ENCODE peak calls at places on chromosomes 5 and 9, in eight cellular contexts. G, U, Q, E, P, Y, F and A are unnamed samples.

GRCh38 chr9:114301798-114302565 is 20.9 kb upstream of the ORM1 start:
- DNase-seq in G (peak; percentile 24), U (peak; percentile 8), Q (no peak), E (no peak), P (no peak), Y (peak; percentile 66), F (no peak), A (no peak)

GRCh38 chr5:169295241-169295747 is 5.6 kb downstream of the SLIT3 start:
- DNase-seq in G (no peak), U (no peak), Q (no peak), E (no peak), P (no peak), Y (no peak), F (no peak), A (no peak)

GRCh38 chr5:127602481-127602880 is 46.4 kb upstream of the CTXN3 start:
- DNase-seq in G (no peak), U (no peak), Q (no peak), E (peak; percentile 14), P (no peak), Y (no peak), F (no peak), A (no peak)

GRCh38 chr9:14131353-14132088 is 182.4 kb downstream of the NFIB start:
- DNase-seq in G (no peak), U (no peak), Q (no peak), E (no peak), P (no peak), Y (no peak), F (peak; percentile 67), A (no peak)

GRCh38 chr5:175861337-175862130 is 9.8 kb upstream of the CPLX2 start:
- DNase-seq in G (no peak), U (no peak), Q (no peak), E (peak; percentile 96), P (no peak), Y (no peak), F (no peak), A (no peak)

GRCh38 chr9:21836437-21837161 is 34.2 kb downstream of the MTAP start:
- DNase-seq in G (no peak), U (no peak), Q (no peak), E (no peak), P (peak; percentile 100), Y (no peak), F (no peak), A (peak; percentile 49)

GRCh38 chr5:58066557-58066956 is 393.3 kb downstream of the PLK2 start:
- DNase-seq in G (no peak), U (no peak), Q (no peak), E (no peak), P (no peak), Y (no peak), F (no peak), A (no peak)

GRCh38 chr9:6716766-6717165 is 41.0 kb upstream of the KDM4C start:
- DNase-seq in G (no peak), U (no peak), Q (no peak), E (no peak), P (no peak), Y (no peak), F (no peak), A (no peak)

GRCh38 chr9:134366223-134367031 is 40.2 kb downstream of the RXRA start:
- DNase-seq in G (peak; percentile 91), U (peak; percentile 93), Q (peak; percentile 37), E (peak; percentile 81), P (peak; percentile 83), Y (peak; percentile 96), F (peak; percentile 94), A (peak; percentile 92)

GRCh38 chr5:160747963-160748362 is 104.0 kb downstream of the ATP10B start:
- DNase-seq in G (no peak), U (no peak), Q (no peak), E (no peak), P (no peak), Y (no peak), F (no peak), A (no peak)

GRCh38 chr9:118362596-118362995 is 658.4 kb downstream of the TLR4 start:
- DNase-seq in G (no peak), U (no peak), Q (no peak), E (no peak), P (no peak), Y (no peak), F (no peak), A (no peak)

GRCh38 chr5:34411470-34412346 is 244.4 kb upstream of the RAI14 start:
- DNase-seq in G (no peak), U (no peak), Q (no peak), E (no peak), P (peak; percentile 47), Y (no peak), F (no peak), A (peak; percentile 13)

GRCh38 chr9:134872482-134873231 is 8.0 kb upstream of the FCN2 start:
- DNase-seq in G (no peak), U (no peak), Q (no peak), E (no peak), P (no peak), Y (peak; percentile 34), F (no peak), A (no peak)

GRCh38 chr9:136244116-136244775 is 1.4 kb downstream of the QSOX2 start:
- DNase-seq in G (no peak), U (no peak), Q (no peak), E (no peak), P (no peak), Y (no peak), F (no peak), A (no peak)

GRCh38 chr5:16345454-16345853 is 120.1 kb downstream of the ZNF622 start:
- DNase-seq in G (no peak), U (no peak), Q (no peak), E (no peak), P (no peak), Y (no peak), F (peak; percentile 23), A (no peak)

GRCh38 chr5:109905906-109906305 is 216.2 kb downstream of the MAN2A1 start:
- DNase-seq in G (no peak), U (no peak), Q (no peak), E (no peak), P (no peak), Y (no peak), F (no peak), A (no peak)

GRCh38 chr9:98867434-98868168 is 60.1 kb downstream of the GALNT12 start:
- DNase-seq in G (peak; percentile 55), U (peak; percentile 89), Q (no peak), E (peak; percentile 15), P (peak; percentile 92), Y (peak; percentile 90), F (peak; percentile 92), A (peak; percentile 78)

GRCh38 chr5:83472213-83472507 is 616 bp downstream of the VCAN start:
- DNase-seq in G (no peak), U (no peak), Q (no peak), E (no peak), P (no peak), Y (no peak), F (no peak), A (no peak)

GRCh38 chr5:83474986-83475385 is 3.4 kb downstream of the VCAN start:
- DNase-seq in G (no peak), U (no peak), Q (no peak), E (no peak), P (no peak), Y (no peak), F (peak; percentile 7), A (no peak)

GRCh38 chr5:83474170-83474796 is 2.7 kb downstream of the VCAN start:
- DNase-seq in G (peak; percentile 42), U (peak; percentile 51), Q (peak; percentile 8), E (peak; percentile 85), P (peak; percentile 88), Y (peak; percentile 89), F (peak; percentile 69), A (peak; percentile 73)

GRCh38 chr5:83472508-83473343 is 1.2 kb downstream of the VCAN start:
- DNase-seq in G (no peak), U (peak; percentile 33), Q (no peak), E (peak; percentile 39), P (no peak), Y (peak; percentile 84), F (peak; percentile 33), A (peak; percentile 28)

GRCh38 chr5:83473344-83474169 is 2.0 kb downstream of the VCAN start:
- DNase-seq in G (peak; percentile 56), U (peak; percentile 89), Q (peak; percentile 34), E (peak; percentile 95), P (peak; percentile 98), Y (peak; percentile 93), F (peak; percentile 79), A (peak; percentile 67)
- TF ChIP-seq POLR2A in G (no peak), U (peak; percentile 48), Q (no peak), E (no peak), P (no peak), Y (no peak), F (no peak), A (peak; percentile 53)

GRCh38 chr5:74016373-74016772 is 390.4 kb downstream of the ARHGEF28 start:
- DNase-seq in G (no peak), U (no peak), Q (no peak), E (peak; percentile 27), P (no peak), Y (no peak), F (no peak), A (no peak)
- TF ChIP-seq CTCF in G (no peak), U (no peak), Q (no peak), E (no peak), P (no peak), Y (no peak), F (no peak), A (no peak)

GRCh38 chr5:77086611-77087483 is at the start of gene ZBED3:
- DNase-seq in G (peak; percentile 72), U (peak; percentile 78), Q (no peak), E (peak; percentile 89), P (peak; percentile 74), Y (peak; percentile 89), F (peak; percentile 90), A (peak; percentile 39)
- TF ChIP-seq POLR2A in G (peak; percentile 14), U (no peak), Q (no peak), E (no peak), P (no peak), Y (no peak), F (peak; percentile 72), A (peak; percentile 19)

GRCh38 chr9:93994132-93994531 is 39.0 kb upstream of the BARX1 start:
- DNase-seq in G (no peak), U (no peak), Q (no peak), E (no peak), P (no peak), Y (no peak), F (no peak), A (no peak)

GRCh38 chr9:93992830-93993229 is 37.7 kb upstream of the BARX1 start:
- DNase-seq in G (no peak), U (no peak), Q (no peak), E (no peak), P (no peak), Y (no peak), F (no peak), A (no peak)

GRCh38 chr9:94002316-94003140 is 47.4 kb upstream of the BARX1 start:
- DNase-seq in G (peak; percentile 56), U (no peak), Q (no peak), E (peak; percentile 57), P (peak; percentile 50), Y (no peak), F (peak; percentile 56), A (no peak)

GRCh38 chr9:93996367-93996766 is 41.2 kb upstream of the BARX1 start:
- DNase-seq in G (no peak), U (no peak), Q (no peak), E (no peak), P (no peak), Y (no peak), F (no peak), A (no peak)

DNA sequence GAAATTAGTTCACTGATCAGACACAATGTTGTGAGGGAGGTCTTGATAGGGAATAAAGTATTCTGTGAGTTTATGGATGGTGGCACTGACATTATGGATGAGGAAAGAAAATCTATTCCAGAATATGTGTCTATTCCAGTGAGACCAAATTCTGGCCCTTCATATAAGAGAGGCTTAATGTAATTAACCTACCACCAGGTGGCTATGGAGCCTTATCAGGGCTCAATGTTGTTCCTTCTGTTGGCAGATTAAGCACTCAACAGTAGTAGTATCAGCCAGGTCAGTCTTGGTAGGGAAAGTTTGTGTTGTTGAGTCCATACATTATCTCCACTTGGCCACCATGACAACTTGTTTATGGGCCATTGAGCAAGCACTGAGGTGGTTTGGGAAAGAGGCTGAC is 41.7 kb upstream of the BARX1 start:
- DNase-seq in G (no peak), U (no peak), Q (no peak), E (peak; percentile 12), P (no peak), Y (no peak), F (no peak), A (no peak)
- TF ChIP-seq CTCF in G (no peak), U (no peak), Q (no peak), E (no peak), P (no peak), Y (no peak), F (no peak), A (no peak)